ENCODE peak calls at places on chromosomes 3 and 15, in six cellular contexts. One of them, this sample, is unnamed.

GRCh38 chr3:173553635-173554280 is 156.2 kb downstream of the NLGN1 start:
- DNase-seq in adipocyte: peak; percentile 81
- DNase-seq in coronary artery: no peak
- DNase-seq in T-helper 17 cell: no peak
- DNase-seq in heart left ventricle: no peak
- DNase-seq in fibroblast of the conjunctiva: peak; percentile 29
- DNase-seq in this sample: no peak

GRCh38 chr3:47443611-47443995 is 32.1 kb downstream of the SCAP start:
- DNase-seq in adipocyte: peak; percentile 33
- DNase-seq in coronary artery: no peak
- DNase-seq in T-helper 17 cell: no peak
- DNase-seq in heart left ventricle: no peak
- DNase-seq in fibroblast of the conjunctiva: no peak
- DNase-seq in this sample: no peak

GRCh38 chr15:38378162-38378560 is 75.8 kb upstream of the FAM98B start:
- DNase-seq in adipocyte: peak; percentile 23
- DNase-seq in coronary artery: no peak
- DNase-seq in T-helper 17 cell: no peak
- DNase-seq in heart left ventricle: peak; percentile 78
- DNase-seq in fibroblast of the conjunctiva: no peak
- DNase-seq in this sample: peak; percentile 7

GRCh38 chr3:168065569-168065968 is 30.2 kb downstream of the GOLIM4 start:
- DNase-seq in adipocyte: no peak
- DNase-seq in coronary artery: no peak
- DNase-seq in T-helper 17 cell: no peak
- DNase-seq in heart left ventricle: no peak
- DNase-seq in fibroblast of the conjunctiva: no peak
- DNase-seq in this sample: no peak

GRCh38 chr3:49912787-49913375 is 9.2 kb upstream of the MST1R start:
- DNase-seq in adipocyte: no peak
- DNase-seq in coronary artery: no peak
- DNase-seq in T-helper 17 cell: no peak
- DNase-seq in heart left ventricle: no peak
- DNase-seq in fibroblast of the conjunctiva: no peak
- DNase-seq in this sample: no peak

GRCh38 chr15:40420793-40421192 is 15.2 kb downstream of the IVD start:
- DNase-seq in adipocyte: no peak
- DNase-seq in coronary artery: no peak
- DNase-seq in T-helper 17 cell: no peak
- DNase-seq in heart left ventricle: no peak
- DNase-seq in fibroblast of the conjunctiva: no peak
- DNase-seq in this sample: no peak

GRCh38 chr3:129045675-129046036 is 14.9 kb upstream of the GP9 start:
- DNase-seq in adipocyte: no peak
- DNase-seq in coronary artery: no peak
- DNase-seq in T-helper 17 cell: peak; percentile 11
- DNase-seq in heart left ventricle: no peak
- DNase-seq in fibroblast of the conjunctiva: no peak
- DNase-seq in this sample: no peak

GRCh38 chr3:183515968-183516851 is 39.3 kb downstream of the KLHL6 start:
- DNase-seq in adipocyte: no peak
- DNase-seq in coronary artery: no peak
- DNase-seq in T-helper 17 cell: peak; percentile 27
- DNase-seq in heart left ventricle: no peak
- DNase-seq in fibroblast of the conjunctiva: no peak
- DNase-seq in this sample: no peak

GRCh38 chr15:66504563-66505429 is at the start of the genes RPL4 and ZWILCH:
- DNase-seq in adipocyte: peak; percentile 91
- DNase-seq in coronary artery: peak; percentile 81
- DNase-seq in T-helper 17 cell: peak; percentile 73
- DNase-seq in heart left ventricle: peak; percentile 82
- DNase-seq in fibroblast of the conjunctiva: peak; percentile 78
- DNase-seq in this sample: peak; percentile 69

GRCh38 chr3:132973441-132973840 is 64.8 kb upstream of the TMEM108 start:
- DNase-seq in adipocyte: no peak
- DNase-seq in coronary artery: no peak
- DNase-seq in T-helper 17 cell: no peak
- DNase-seq in heart left ventricle: no peak
- DNase-seq in fibroblast of the conjunctiva: no peak
- DNase-seq in this sample: no peak

GRCh38 chr3:169664034-169664820 is 715 bp upstream of the MECOM start:
- DNase-seq in adipocyte: peak; percentile 31
- DNase-seq in coronary artery: no peak
- DNase-seq in T-helper 17 cell: no peak
- DNase-seq in heart left ventricle: no peak
- DNase-seq in fibroblast of the conjunctiva: no peak
- DNase-seq in this sample: no peak

GRCh38 chr3:180329187-180329586 is 272.8 kb upstream of the TTC14 start:
- DNase-seq in adipocyte: no peak
- DNase-seq in coronary artery: no peak
- DNase-seq in T-helper 17 cell: no peak
- DNase-seq in heart left ventricle: no peak
- DNase-seq in fibroblast of the conjunctiva: no peak
- DNase-seq in this sample: no peak

GRCh38 chr3:139716908-139717485 is 39.2 kb upstream of the NMNAT3 start:
- DNase-seq in adipocyte: peak; percentile 3
- DNase-seq in coronary artery: no peak
- DNase-seq in T-helper 17 cell: no peak
- DNase-seq in heart left ventricle: no peak
- DNase-seq in fibroblast of the conjunctiva: no peak
- DNase-seq in this sample: no peak

GRCh38 chr3:121998030-121998580 is 23.9 kb downstream of the ILDR1 start:
- DNase-seq in adipocyte: no peak
- DNase-seq in coronary artery: no peak
- DNase-seq in T-helper 17 cell: no peak
- DNase-seq in heart left ventricle: no peak
- DNase-seq in fibroblast of the conjunctiva: no peak
- DNase-seq in this sample: no peak

GRCh38 chr3:133663569-133664313 is 2.0 kb upstream of the TOPBP1 start:
- DNase-seq in adipocyte: peak; percentile 76
- DNase-seq in coronary artery: no peak
- DNase-seq in T-helper 17 cell: no peak
- DNase-seq in heart left ventricle: no peak
- DNase-seq in fibroblast of the conjunctiva: peak; percentile 40
- DNase-seq in this sample: no peak

GRCh38 chr15:77738441-77739437 is 106.0 kb upstream of the LINGO1 start:
- DNase-seq in adipocyte: no peak
- DNase-seq in coronary artery: no peak
- DNase-seq in T-helper 17 cell: no peak
- DNase-seq in heart left ventricle: no peak
- DNase-seq in fibroblast of the conjunctiva: no peak
- DNase-seq in this sample: no peak

GRCh38 chr3:169091196-169091595 is 572.3 kb downstream of the MECOM start:
- DNase-seq in adipocyte: peak; percentile 87
- DNase-seq in coronary artery: no peak
- DNase-seq in T-helper 17 cell: no peak
- DNase-seq in heart left ventricle: no peak
- DNase-seq in fibroblast of the conjunctiva: peak; percentile 30
- DNase-seq in this sample: no peak

GRCh38 chr3:32430900-32431299 is 39.2 kb downstream of the CMTM7 start:
- DNase-seq in adipocyte: no peak
- DNase-seq in coronary artery: no peak
- DNase-seq in T-helper 17 cell: no peak
- DNase-seq in heart left ventricle: no peak
- DNase-seq in fibroblast of the conjunctiva: no peak
- DNase-seq in this sample: no peak

GRCh38 chr3:134369861-134370596 is 4.2 kb downstream of the AMOTL2 start:
- DNase-seq in adipocyte: no peak
- DNase-seq in coronary artery: no peak
- DNase-seq in T-helper 17 cell: no peak
- DNase-seq in heart left ventricle: no peak
- DNase-seq in fibroblast of the conjunctiva: no peak
- DNase-seq in this sample: no peak

GRCh38 chr15:101676965-101677364 is 24.8 kb upstream of the TM2D3 start:
- DNase-seq in adipocyte: peak; percentile 70
- DNase-seq in coronary artery: no peak
- DNase-seq in T-helper 17 cell: no peak
- DNase-seq in heart left ventricle: no peak
- DNase-seq in fibroblast of the conjunctiva: peak; percentile 33
- DNase-seq in this sample: no peak

GRCh38 chr3:150333482-150333881 is 74.6 kb upstream of the TSC22D2 start:
- DNase-seq in adipocyte: no peak
- DNase-seq in coronary artery: no peak
- DNase-seq in T-helper 17 cell: no peak
- DNase-seq in heart left ventricle: no peak
- DNase-seq in fibroblast of the conjunctiva: no peak
- DNase-seq in this sample: no peak

GRCh38 chr15:86735244-86736040 is 655.8 kb downstream of the AGBL1 start:
- DNase-seq in adipocyte: no peak
- DNase-seq in coronary artery: no peak
- DNase-seq in T-helper 17 cell: no peak
- DNase-seq in heart left ventricle: no peak
- DNase-seq in fibroblast of the conjunctiva: no peak
- DNase-seq in this sample: no peak

GRCh38 chr3:195859061-195859845 is 47.5 kb upstream of the MUC4 start:
- DNase-seq in adipocyte: peak; percentile 90
- DNase-seq in coronary artery: no peak
- DNase-seq in T-helper 17 cell: peak; percentile 72
- DNase-seq in heart left ventricle: peak; percentile 50
- DNase-seq in fibroblast of the conjunctiva: peak; percentile 30
- DNase-seq in this sample: no peak